ENCODE peak calls at places on chromosomes 6 and 20, in four cellular contexts. N, Z, B and H are unnamed samples.

GRCh38 chr6:119240257-119241123 is 109.1 kb downstream of the MAN1A1 start:
- DNase-seq in N (peak; percentile 69), Z (no peak), B (peak; percentile 8), H (peak; percentile 38)

GRCh38 chr6:12548526-12548925 is 168.0 kb upstream of the PHACTR1 start:
- DNase-seq in N (no peak), Z (peak; percentile 59), B (no peak), H (no peak)

GRCh38 chr6:15063253-15063853 is 182.5 kb upstream of the JARID2 start:
- DNase-seq in N (no peak), Z (peak; percentile 40), B (no peak), H (no peak)

GRCh38 chr20:5400164-5400762 is 83.5 kb upstream of the PROKR2 start:
- DNase-seq in N (peak; percentile 43), Z (peak; percentile 16), B (peak; percentile 67), H (no peak)

GRCh38 chr20:15862178-15862577 is 711.1 kb downstream of the KIF16B start:
- DNase-seq in N (no peak), Z (no peak), B (no peak), H (no peak)

GRCh38 chr20:33697129-33697528 is 10.9 kb upstream of the E2F1 start:
- DNase-seq in N (no peak), Z (peak; percentile 44), B (no peak), H (no peak)

GRCh38 chr20:21693322-21693721 is 12.1 kb upstream of the PAX1 start:
- DNase-seq in N (peak; percentile 67), Z (no peak), B (no peak), H (peak; percentile 73)

GRCh38 chr6:99434702-99435530 is 9.8 kb upstream of the PNISR start:
- DNase-seq in N (peak; percentile 13), Z (peak; percentile 44), B (no peak), H (no peak)

GRCh38 chr20:53809728-53810365 is 216.2 kb upstream of the ZNF217 start:
- DNase-seq in N (no peak), Z (no peak), B (no peak), H (no peak)

GRCh38 chr6:137402143-137402542 is 92.1 kb downstream of the OLIG3 start:
- DNase-seq in N (no peak), Z (no peak), B (no peak), H (no peak)

GRCh38 chr6:15218401-15218800 is 27.5 kb upstream of the JARID2 start:
- DNase-seq in N (no peak), Z (no peak), B (no peak), H (no peak)

GRCh38 chr6:133236898-133237297 is 4.3 kb upstream of the EYA4 start:
- DNase-seq in N (no peak), Z (peak; percentile 92), B (no peak), H (no peak)

GRCh38 chr6:28474441-28475219 is 31.3 kb upstream of the ZSCAN23 start:
- DNase-seq in N (peak; percentile 94), Z (peak; percentile 92), B (peak; percentile 79), H (no peak)

GRCh38 chr20:53774487-53775203 is 181.0 kb upstream of the ZNF217 start:
- DNase-seq in N (no peak), Z (peak; percentile 95), B (no peak), H (no peak)

GRCh38 chr6:47256361-47256760 is 53.3 kb downstream of the TNFRSF21 start:
- DNase-seq in N (no peak), Z (no peak), B (no peak), H (no peak)

GRCh38 chr6:66948106-66948505 is 1241.1 kb upstream of the EYS start:
- DNase-seq in N (no peak), Z (no peak), B (no peak), H (no peak)

GRCh38 chr6:319177-320131 is 27.2 kb downstream of the DUSP22 start:
- DNase-seq in N (no peak), Z (no peak), B (no peak), H (no peak)

GRCh38 chr6:44063561-44064059 is 63.6 kb downstream of the MRPL14 start:
- DNase-seq in N (no peak), Z (no peak), B (no peak), H (no peak)

GRCh38 chr6:44060622-44061374 is 66.5 kb downstream of the MRPL14 start:
- DNase-seq in N (no peak), Z (no peak), B (no peak), H (no peak)

GRCh38 chr6:44062771-44063560 is 64.3 kb downstream of the MRPL14 start:
- DNase-seq in N (peak; percentile 85), Z (no peak), B (no peak), H (peak; percentile 90)

GRCh38 chr6:44061375-44062104 is 65.7 kb downstream of the MRPL14 start:
- DNase-seq in N (no peak), Z (peak; percentile 84), B (no peak), H (no peak)

GRCh38 chr6:44062105-44062770 is 65.0 kb downstream of the MRPL14 start:
- DNase-seq in N (no peak), Z (no peak), B (no peak), H (no peak)
- H4K8ac ChIP-seq in N (no peak overlapping the region), Z (peak overlapping the region; percentile 69), B (no peak overlapping the region), H (no peak overlapping the region)

DNA sequence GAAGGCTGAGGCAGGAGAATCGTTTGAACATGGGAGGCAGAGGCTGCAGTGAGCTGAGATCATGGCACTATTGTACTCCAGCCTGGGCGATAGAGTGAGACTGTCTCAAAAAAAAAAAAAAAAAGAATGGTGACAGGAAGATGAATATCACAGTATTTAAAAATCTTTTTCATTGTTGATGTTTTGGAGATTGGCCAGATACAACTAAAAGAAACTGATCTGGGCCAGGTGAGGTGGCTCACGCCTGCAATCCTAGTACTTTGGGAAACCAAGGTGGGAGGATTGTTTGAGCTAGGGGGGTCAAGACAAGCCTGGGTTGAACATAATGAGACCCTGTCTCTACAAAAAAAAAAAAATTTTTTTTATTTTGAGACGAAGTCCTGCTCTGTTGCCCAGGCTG is 52.1 kb downstream of the TRAF3IP2 start:
- DNase-seq in N (no peak), Z (no peak), B (no peak), H (no peak)
- H3K27ac ChIP-seq in N (no peak overlapping the region), Z (no peak overlapping the region), B (peak overlapping the region; percentile 90), H (no peak overlapping the region)

DNA sequence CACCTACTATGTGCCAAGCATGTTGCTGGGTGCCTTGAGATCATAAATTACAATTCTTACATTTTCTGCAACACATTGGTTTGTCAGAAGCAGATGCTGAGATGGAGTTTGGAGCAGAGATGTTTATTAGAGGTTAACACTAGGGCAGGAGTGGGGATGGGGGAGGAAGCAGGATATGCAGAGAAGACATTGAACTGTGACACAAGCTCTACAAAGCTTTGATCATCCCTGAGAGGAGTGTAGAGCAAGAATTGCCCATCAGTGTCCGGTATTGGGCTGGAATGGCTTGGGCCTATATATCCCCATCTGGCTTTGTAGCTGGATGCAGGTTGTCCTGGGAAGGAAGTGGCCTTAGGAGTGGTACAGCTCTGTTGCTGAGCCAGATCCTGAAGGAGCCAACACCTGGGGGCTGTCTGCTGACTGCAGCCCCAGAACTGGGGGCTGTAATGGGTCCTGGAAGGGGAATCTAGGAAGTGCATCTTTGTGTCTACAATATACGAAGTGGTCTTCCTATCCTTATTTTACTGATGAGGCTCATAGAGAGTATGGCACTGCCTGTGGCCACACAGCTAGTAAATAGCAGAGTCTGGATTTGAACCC is 145.8 kb downstream of the CDC5L start:
- DNase-seq in N (no peak), Z (no peak), B (no peak), H (peak; percentile 12)
- H4K8ac ChIP-seq in N (no peak overlapping the region), Z (no peak overlapping the region), B (no peak overlapping the region), H (no peak overlapping the region)

GRCh38 chr6:168007592-168008338 is 10.3 kb downstream of the KIF25 start:
- DNase-seq in N (peak; percentile 41), Z (peak; percentile 99), B (no peak), H (no peak)
- H3K27ac ChIP-seq in N (no peak overlapping the region), Z (no peak overlapping the region), B (no peak overlapping the region), H (no peak overlapping the region)

GRCh38 chr6:127971945-127972391 is 71.1 kb upstream of the THEMIS start:
- DNase-seq in N (peak; percentile 64), Z (peak; percentile 70), B (no peak), H (no peak)
- H4K8ac ChIP-seq in N (no peak overlapping the region), Z (peak overlapping the region; percentile 7), B (no peak overlapping the region), H (no peak overlapping the region)

GRCh38 chr20:45340236-45340847 is 7.9 kb downstream of the SDC4 start:
- DNase-seq in N (peak; percentile 58), Z (no peak), B (no peak), H (no peak)
- H3K27ac ChIP-seq in N (no peak overlapping the region), Z (peak overlapping the region; percentile 31), B (no peak overlapping the region), H (peak overlapping the region; percentile 11)